ENCODE peak calls at places on chromosomes 5 and 9, in five cellular contexts. Z is IMR-90, R is spleen, E is choroid plexus epithelial cell, G is lower lobe of right lung. P is an unnamed sample.
A peak's percentile ranks its signal among the peaks of the same experiment; 100 is the strongest.

GRCh38 chr9:123486431-123486830 is 130.4 kb downstream of the CRB2 start:
- DNase-seq in Z (no peak), R (peak; percentile 25), E (no peak), G (no peak), P (no peak)

GRCh38 chr9:136623016-136623848 is 39.5 kb upstream of the EGFL7 start:
- DNase-seq in Z (no peak), R (no peak), E (no peak), G (no peak), P (no peak)

GRCh38 chr9:122562134-122562760 is 9.3 kb downstream of the OR1N2 start:
- DNase-seq in Z (no peak), R (no peak), E (no peak), G (no peak), P (no peak)

GRCh38 chr5:157913575-157913974 is 54.6 kb upstream of the CLINT1 start:
- DNase-seq in Z (no peak), R (no peak), E (no peak), G (no peak), P (no peak)

GRCh38 chr5:54844905-54845566 is 140.4 kb downstream of the ESM1 start:
- DNase-seq in Z (peak; percentile 79), R (no peak), E (peak; percentile 83), G (no peak), P (peak; percentile 60)

GRCh38 chr5:132299901-132300300 is 5.7 kb downstream of the SLC22A4 start:
- DNase-seq in Z (no peak), R (no peak), E (no peak), G (no peak), P (no peak)

GRCh38 chr5:998276-998974 is 10.2 kb upstream of the NKD2 start:
- DNase-seq in Z (no peak), R (no peak), E (no peak), G (peak; percentile 37), P (no peak)

GRCh38 chr5:7094626-7095025 is 301.3 kb upstream of the ADCY2 start:
- DNase-seq in Z (no peak), R (no peak), E (no peak), G (no peak), P (no peak)

GRCh38 chr5:45774528-45774927 is 78.3 kb upstream of the HCN1 start:
- DNase-seq in Z (no peak), R (no peak), E (peak; percentile 1), G (no peak), P (peak; percentile 1)

GRCh38 chr9:88791105-88791805 is 200.0 kb upstream of the S1PR3 start:
- DNase-seq in Z (peak; percentile 92), R (no peak), E (peak; percentile 94), G (no peak), P (peak; percentile 95)

DNA sequence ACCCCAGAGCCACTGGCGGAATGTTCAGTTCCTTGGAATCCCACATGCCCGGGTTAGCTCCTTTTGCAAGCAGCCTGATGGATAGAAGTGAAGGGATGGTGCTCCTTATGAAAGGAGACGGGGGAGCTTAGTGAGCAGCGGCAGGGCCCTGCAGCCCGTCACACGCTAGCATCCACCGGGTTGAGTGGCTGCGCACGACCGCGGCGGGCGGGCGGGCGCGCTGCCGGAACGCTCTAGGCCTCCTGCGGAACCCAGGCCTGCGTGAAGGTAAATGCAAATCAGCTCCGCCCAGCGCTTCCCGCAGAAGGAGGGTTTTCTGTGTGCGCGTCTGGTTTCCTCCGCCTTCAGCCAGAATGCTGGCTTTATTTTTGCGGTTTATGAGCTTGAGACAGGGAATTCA is 19.8 kb downstream of the IL12B start:
- DNase-seq in Z (no peak), R (peak; percentile 80), E (peak; percentile 58), G (peak; percentile 78), P (peak; percentile 51)
- H3K4me3 ChIP-seq in Z (no peak overlapping the region), R (no peak overlapping the region), E (peak overlapping the region; percentile 48), G (peak overlapping the region; percentile 33), P (peak overlapping the region; percentile 16)

GRCh38 chr5:134465856-134466240 is 54.2 kb upstream of the CDKN2AIPNL start:
- DNase-seq in Z (peak; percentile 90), R (peak; percentile 94), E (peak; percentile 94), G (peak; percentile 89), P (peak; percentile 78)

GRCh38 chr5:134466241-134467069 is 54.8 kb upstream of the CDKN2AIPNL start:
- DNase-seq in Z (peak; percentile 55), R (peak; percentile 96), E (peak; percentile 97), G (peak; percentile 97), P (peak; percentile 82)

GRCh38 chr5:134463991-134464760 is 52.5 kb upstream of the CDKN2AIPNL start:
- DNase-seq in Z (peak; percentile 49), R (peak; percentile 27), E (peak; percentile 34), G (no peak), P (peak; percentile 31)

GRCh38 chr5:134463176-134463720 is 51.6 kb upstream of the CDKN2AIPNL start:
- DNase-seq in Z (no peak), R (peak; percentile 51), E (no peak), G (no peak), P (no peak)

GRCh38 chr5:134464988-134465855 is 53.5 kb upstream of the CDKN2AIPNL start:
- DNase-seq in Z (no peak), R (peak; percentile 79), E (no peak), G (no peak), P (peak; percentile 22)
- H3K4me3 ChIP-seq in Z (no peak overlapping the region), R (peak overlapping the region; percentile 49), E (no peak overlapping the region), G (peak overlapping the region; percentile 59), P (no peak overlapping the region)

GRCh38 chr5:90557871-90558270 is 726 bp upstream of the ADGRV1 start:
- DNase-seq in Z (no peak), R (no peak), E (no peak), G (no peak), P (no peak)

GRCh38 chr5:90555666-90556065 is 2.9 kb upstream of the ADGRV1 start:
- DNase-seq in Z (no peak), R (no peak), E (no peak), G (no peak), P (no peak)

GRCh38 chr5:90557391-90557790 is 1.2 kb upstream of the ADGRV1 start:
- DNase-seq in Z (no peak), R (no peak), E (no peak), G (no peak), P (no peak)

GRCh38 chr5:90560771-90561170 is 2.2 kb downstream of the ADGRV1 start:
- DNase-seq in Z (no peak), R (no peak), E (no peak), G (no peak), P (peak; percentile 79)

GRCh38 chr5:90558344-90559192 is at the start of gene ADGRV1:
- DNase-seq in Z (peak; percentile 1), R (peak; percentile 65), E (peak; percentile 42), G (peak; percentile 92), P (peak; percentile 87)
- H3K4me3 ChIP-seq in Z (no peak within 1 kb of the TSS), R (peak within 1 kb of the TSS; percentile 21), E (peak within 1 kb of the TSS; percentile 32), G (peak within 1 kb of the TSS; percentile 51), P (peak within 1 kb of the TSS; percentile 47)

GRCh38 chr5:175920506-175920865 is 47.6 kb downstream of the THOC3 start:
- DNase-seq in Z (no peak), R (no peak), E (no peak), G (no peak), P (no peak)

GRCh38 chr5:175922192-175922885 is 45.8 kb downstream of the THOC3 start:
- DNase-seq in Z (peak; percentile 99), R (no peak), E (peak; percentile 98), G (no peak), P (peak; percentile 40)

DNA sequence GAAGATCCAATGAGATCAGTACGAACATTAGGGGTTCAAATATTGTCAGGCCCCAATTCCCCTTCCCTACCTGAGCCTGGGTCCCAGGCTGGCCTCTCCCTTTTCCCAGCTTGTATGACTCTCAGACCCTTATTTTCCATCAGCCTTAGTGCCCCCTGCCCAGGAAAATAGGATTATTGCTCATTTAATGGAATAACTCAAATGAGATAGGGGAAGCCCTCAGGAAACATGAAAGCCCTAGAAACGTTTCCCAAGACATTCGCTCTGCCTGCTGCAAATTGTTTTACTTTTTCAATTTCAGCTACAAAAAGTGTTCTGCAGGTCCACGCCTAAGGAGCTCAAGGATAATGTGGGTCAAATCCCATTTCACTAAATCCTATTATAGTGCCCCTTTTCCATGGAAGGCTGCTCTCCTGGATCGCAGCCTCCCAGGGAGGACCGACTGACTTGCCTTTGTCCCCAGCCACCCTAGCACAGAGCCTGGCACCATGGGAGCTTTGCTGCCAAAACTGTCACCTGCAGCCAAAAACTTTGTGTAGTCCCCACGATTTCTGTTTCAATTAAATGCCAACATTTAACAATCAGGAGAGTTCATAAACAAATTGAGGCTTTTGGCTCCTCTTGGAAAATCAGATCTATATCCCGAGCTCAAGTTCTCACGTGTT is 46.9 kb downstream of the THOC3 start:
- DNase-seq in Z (no peak), R (no peak), E (no peak), G (no peak), P (no peak)
- H3K4me3 ChIP-seq in Z (no peak overlapping the region), R (no peak overlapping the region), E (no peak overlapping the region), G (no peak overlapping the region), P (no peak overlapping the region)

GRCh38 chr5:141850786-141851185 is 27.4 kb downstream of the PCDH1 start:
- DNase-seq in Z (no peak), R (no peak), E (no peak), G (no peak), P (no peak)
- H3K4me3 ChIP-seq in Z (no peak overlapping the region), R (peak overlapping the region; percentile 64), E (peak overlapping the region; percentile 77), G (peak overlapping the region; percentile 85), P (no peak overlapping the region)

DNA sequence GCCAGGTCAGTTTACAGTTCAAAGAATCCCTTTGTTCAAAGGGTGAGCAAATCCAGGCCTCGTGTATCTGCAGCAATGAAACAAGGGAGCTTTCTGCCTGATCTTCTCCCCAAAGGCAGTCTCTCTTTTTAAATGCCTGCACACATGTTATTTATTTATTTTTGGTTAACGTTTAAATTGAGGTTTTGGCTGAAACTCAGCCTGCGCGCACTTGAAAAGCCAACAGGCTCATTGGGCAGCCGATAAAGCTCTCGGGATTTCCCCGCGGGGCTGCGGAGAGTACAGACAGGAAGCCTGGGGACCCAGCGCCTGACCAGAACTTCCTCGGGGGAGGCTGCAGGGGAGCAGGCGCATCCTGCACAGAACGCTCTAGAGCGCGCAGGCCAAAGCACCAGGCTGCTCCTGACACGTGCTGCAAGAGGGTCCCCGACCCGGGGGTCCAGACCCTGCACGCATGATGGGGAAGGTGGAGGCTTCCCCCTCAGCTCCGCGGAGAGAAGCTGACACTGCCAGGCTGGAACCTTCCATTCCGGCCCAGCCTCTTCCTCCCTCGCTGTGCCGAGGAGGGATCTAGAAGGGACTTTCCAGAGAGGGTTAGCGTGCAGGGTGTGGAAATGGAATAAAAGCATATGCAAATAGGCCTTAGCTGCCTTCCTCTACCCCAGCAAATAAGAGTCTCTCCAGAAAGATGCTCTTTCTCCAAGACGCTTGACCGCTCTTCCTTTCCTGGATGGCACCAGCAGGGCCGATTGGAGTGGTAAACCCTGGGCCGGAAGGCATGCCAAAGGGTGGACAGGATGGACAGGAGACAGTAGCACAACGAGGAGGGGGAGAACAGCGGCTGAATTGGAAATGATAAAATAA is 46.1 kb downstream of the PTTG1 start:
- DNase-seq in Z (peak; percentile 87), R (peak; percentile 93), E (peak; percentile 91), G (peak; percentile 83), P (peak; percentile 50)
- H3K4me3 ChIP-seq in Z (no peak overlapping the region), R (peak overlapping the region; percentile 46), E (peak overlapping the region; percentile 59), G (peak overlapping the region; percentile 51), P (no peak overlapping the region)

GRCh38 chr5:149113669-149114068 is 27.6 kb upstream of the ABLIM3 start:
- DNase-seq in Z (peak; percentile 84), R (no peak), E (peak; percentile 78), G (no peak), P (peak; percentile 98)
- H3K4me3 ChIP-seq in Z (no peak overlapping the region), R (no peak overlapping the region), E (no peak overlapping the region), G (no peak overlapping the region), P (no peak overlapping the region)